ENCODE peak calls at places on chromosomes 3 and 15, in eight cellular contexts. B, Y, C, E, P, N, X and F are unnamed samples.

GRCh38 chr15:61157933-61158332 is 71.2 kb downstream of the RORA start:
- DNase-seq in P (peak; percentile 28), B (peak; percentile 86), X (peak; percentile 31), E (peak; percentile 15), Y (no peak), N (no peak), C (peak; percentile 77), F (no peak)

GRCh38 chr3:164879201-164879600 is 199.1 kb downstream of the SI start:
- DNase-seq in B (no peak), Y (no peak), C (no peak), P (no peak), N (no peak), E (no peak), X (no peak), F (no peak)

GRCh38 chr15:27101982-27102381 is 131.0 kb downstream of the GABRG3 start:
- DNase-seq in P (no peak), N (no peak), C (no peak), X (no peak), Y (no peak), B (no peak), E (no peak), F (no peak)

GRCh38 chr3:52109556-52110380 is 44.5 kb downstream of the POC1A start:
- DNase-seq in P (no peak), B (peak; percentile 32), Y (no peak), X (no peak), C (peak; percentile 24), E (no peak), N (peak; percentile 47), F (no peak)

GRCh38 chr3:77321646-77322045 is 281.7 kb downstream of the ROBO2 start:
- DNase-seq in C (no peak), X (no peak), E (no peak), B (no peak), Y (no peak), P (no peak), N (no peak), F (no peak)

GRCh38 chr3:143084856-143085731 is 34.5 kb upstream of the CHST2 start:
- DNase-seq in Y (no peak), C (peak; percentile 37), N (peak; percentile 47), P (no peak), B (no peak), E (no peak), X (no peak), F (peak; percentile 37)

GRCh38 chr3:11803977-11804903 is 42.4 kb downstream of the TAMM41 start:
- DNase-seq in N (peak; percentile 55), X (peak; percentile 26), P (peak; percentile 24), B (no peak), Y (peak; percentile 42), E (peak; percentile 38), C (no peak), F (peak; percentile 41)

GRCh38 chr3:105747056-105747455 is 121.8 kb downstream of the CBLB start:
- DNase-seq in B (no peak), P (no peak), X (no peak), N (peak; percentile 44), E (no peak), Y (no peak), C (no peak), F (no peak)

DNA sequence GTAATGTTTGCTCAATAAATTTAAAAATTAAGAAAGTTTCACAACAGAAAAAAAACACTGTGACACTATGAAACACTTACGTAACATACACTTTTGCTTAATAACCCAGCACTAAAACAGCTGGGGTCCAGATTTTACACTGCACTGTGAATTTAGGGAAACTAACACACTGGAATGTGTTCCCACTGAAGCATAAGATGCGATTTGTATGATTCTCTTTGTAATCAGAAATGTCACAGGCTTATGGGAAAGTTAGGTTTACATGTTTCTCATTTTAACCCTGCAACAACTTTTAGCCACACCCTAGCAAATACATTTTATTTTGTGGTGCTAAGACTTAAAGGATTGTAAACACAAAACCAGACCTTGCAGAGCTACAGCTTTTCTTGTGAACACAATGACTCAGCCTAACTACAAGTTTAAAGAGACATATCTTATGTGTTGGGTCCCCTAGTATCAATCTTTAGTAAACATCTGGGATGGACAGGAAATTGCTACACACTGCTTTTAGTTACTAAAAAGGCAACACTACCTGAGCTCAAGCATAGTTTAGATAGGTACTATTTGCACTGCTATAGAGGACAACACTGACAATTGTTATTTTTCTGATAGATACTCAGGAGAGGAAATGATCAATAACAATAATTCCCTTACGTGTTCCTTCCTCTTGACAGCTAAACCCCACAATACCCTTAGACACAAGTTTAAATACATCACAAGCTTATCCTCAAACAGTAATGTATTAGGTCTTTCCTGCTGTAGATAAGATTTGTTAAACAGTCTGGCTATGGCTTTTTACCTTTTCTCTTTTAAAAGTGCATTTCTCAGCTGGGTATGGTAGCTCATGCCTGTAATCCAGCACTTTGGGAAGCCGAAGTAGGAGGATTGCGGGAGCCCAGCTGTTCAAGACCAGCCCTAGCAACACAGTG is 3.8 kb downstream of the PLD1 start:
- DNase-seq in P (no peak), C (no peak), E (no peak), B (no peak), X (no peak), Y (no peak), N (peak; percentile 95), F (no peak)
- TF ChIP-seq POLR2A in P (no peak), C (no peak), E (no peak), B (no peak), X (no peak), Y (no peak), N (no peak), F (no peak)

DNA sequence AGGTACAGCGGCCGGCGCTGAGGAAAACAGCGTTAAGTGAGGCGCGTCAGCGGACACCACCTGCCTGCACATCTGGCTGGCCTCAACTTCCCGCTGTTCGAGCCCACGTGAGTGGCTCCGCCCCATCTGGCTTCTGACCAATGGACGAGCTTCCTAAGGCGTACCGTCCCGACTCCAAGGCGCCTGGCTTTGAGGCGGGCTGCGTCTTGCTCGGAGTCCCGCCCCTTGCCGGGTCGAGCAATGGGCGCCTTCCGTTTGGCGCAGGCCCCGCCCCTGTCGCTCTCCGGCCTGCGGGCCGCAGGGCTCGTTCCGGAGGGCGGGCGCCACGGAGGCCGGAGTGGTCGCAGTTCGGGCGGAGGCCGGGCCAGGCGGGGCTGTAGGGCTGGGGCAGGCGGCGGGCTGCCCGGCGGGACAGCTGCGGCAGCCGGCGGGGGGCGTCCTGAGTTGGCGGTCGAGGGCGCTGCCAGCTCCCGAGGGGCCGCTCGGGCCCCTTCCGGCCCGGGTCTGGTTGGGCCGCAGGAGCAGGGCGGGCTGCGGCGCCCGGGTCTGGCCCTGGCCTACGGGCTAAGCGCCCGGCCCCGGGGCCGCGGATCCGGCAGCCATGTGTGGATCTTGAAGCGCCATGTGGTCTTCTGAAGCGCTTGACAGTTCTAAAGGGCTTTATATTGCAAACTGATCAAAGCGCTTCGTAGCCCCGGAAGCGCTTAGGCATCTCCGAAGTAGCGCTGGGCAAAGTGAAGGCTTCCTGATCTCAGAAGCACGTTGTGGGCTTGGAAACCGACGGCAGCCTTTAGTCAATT is at the start of gene TATDN2:
- DNase-seq in E (peak; percentile 96), C (peak; percentile 98), Y (peak; percentile 97), B (peak; percentile 99), X (peak; percentile 99), N (peak; percentile 93), P (peak; percentile 92), F (peak; percentile 97)
- TF ChIP-seq POLR2A in E (peak; percentile 86), C (no peak), Y (no peak), B (no peak), X (peak; percentile 78), N (peak; percentile 86), P (peak; percentile 29), F (peak; percentile 94)

DNA sequence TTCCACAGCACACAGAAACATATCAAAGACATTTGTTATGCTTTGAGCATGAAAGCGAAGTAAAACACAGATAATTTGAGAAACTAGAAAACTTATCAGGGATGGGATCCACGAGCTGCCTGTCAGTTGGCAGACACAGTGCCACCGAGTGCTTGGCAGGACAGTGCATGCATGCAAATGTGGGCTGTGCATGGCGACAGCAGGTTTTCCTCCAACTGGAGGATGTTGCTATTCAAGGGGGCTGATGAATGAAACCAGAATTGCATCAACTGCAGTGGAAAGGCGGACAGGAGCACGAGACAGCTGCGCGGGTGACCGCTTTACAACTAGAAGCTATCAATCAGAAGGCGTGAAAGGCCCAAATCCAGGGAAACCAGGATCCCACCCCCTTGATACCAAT is 244.3 kb downstream of the NR2F2 start:
- DNase-seq in X (no peak), Y (no peak), N (no peak), E (no peak), P (no peak), C (no peak), B (no peak), F (no peak)
- TF ChIP-seq POLR2A in X (no peak), Y (no peak), N (no peak), E (no peak), P (no peak), C (no peak), B (no peak), F (no peak)

DNA sequence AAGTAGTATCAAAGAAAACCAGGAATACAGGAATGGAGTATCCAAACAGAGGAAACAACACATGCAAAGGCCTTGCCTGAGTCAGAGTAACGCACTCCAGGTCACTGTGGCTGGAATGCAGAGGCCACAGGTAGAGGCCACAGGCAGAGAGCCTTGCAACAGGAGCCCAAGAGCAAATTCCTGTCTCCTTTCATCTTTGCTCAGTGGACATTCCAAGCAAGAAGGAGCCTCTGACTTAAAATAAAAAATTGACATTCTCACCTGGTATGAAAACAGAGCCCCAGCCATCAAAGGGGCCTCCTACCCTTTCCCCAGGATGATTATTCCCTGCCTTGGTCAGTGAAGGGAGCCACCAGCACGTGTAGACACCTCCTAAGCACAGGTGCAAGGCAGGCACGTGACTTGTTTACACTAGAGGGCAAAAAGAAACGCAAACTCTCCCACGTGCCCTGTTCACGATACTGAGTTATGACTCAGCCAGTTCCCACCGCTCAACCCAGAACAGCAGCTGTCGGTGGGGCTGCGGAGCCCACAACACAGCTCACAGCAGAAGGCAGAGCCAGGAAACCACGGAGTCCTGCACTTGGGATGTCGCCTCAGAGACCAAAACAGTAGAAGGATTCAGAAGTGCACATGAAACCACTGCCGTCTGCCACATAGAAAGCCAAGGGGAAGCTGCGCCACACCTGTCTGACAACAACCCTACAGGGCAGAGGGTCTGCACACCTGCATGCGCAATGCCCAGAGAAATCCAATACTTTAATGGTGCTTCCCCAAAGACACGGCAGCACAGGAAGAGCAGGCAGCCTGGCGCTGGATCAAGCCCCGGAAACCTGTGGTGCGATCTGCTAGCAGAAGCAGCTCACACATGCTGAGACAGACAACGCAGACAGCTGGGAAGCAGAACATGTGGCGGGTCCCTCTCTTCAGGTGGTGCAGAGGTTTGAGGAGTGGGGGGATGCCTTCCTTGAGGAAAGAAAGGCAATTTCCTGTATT is 52.1 kb downstream of the ITGB5 start:
- DNase-seq in C (peak; percentile 67), B (peak; percentile 78), N (peak; percentile 98), E (no peak), X (peak; percentile 75), P (peak; percentile 63), Y (peak; percentile 80), F (no peak)
- TF ChIP-seq POLR2A in C (no peak), B (no peak), N (no peak), E (no peak), X (no peak), P (no peak), Y (no peak), F (no peak)

GRCh38 chr15:40098489-40099261 is 10.0 kb downstream of the BMF start:
- DNase-seq in E (peak; percentile 81), X (peak; percentile 80), Y (peak; percentile 82), N (peak; percentile 98), P (peak; percentile 64), C (peak; percentile 75), B (peak; percentile 91), F (peak; percentile 93)
- TF ChIP-seq POLR2A in E (peak; percentile 84), X (peak; percentile 53), Y (no peak), N (peak; percentile 54), P (no peak), C (no peak), B (peak; percentile 20), F (no peak)